ENCODE peak calls at places on chromosome 9, in seven cellular contexts. One of them, this sample, is unnamed.

GRCh38 chr9:32928145-32928763 is 73.2 kb downstream of the APTX start:
- DNase-seq in NCI-H1105: no peak
- DNase-seq in adrenal gland: no peak
- DNase-seq in stimulated activated naive CD8-positive, alpha-beta T cell treated with anti-CD3 and anti-CD28 coated beads, Interleukin-15, amount 100 ng/mL, for 72 hours: no peak
- DNase-seq in AG08395: no peak
- DNase-seq in effector CD4-positive, alpha-beta T cell: no peak
- DNase-seq in C1 segment of cervical spinal cord: no peak
- DNase-seq in this sample: no peak

GRCh38 chr9:88973281-88974045 is 17.8 kb upstream of the S1PR3 start:
- DNase-seq in stimulated activated naive CD8-positive, alpha-beta T cell treated with anti-CD3 and anti-CD28 coated beads, Interleukin-15, amount 100 ng/mL, for 72 hours: no peak
- DNase-seq in C1 segment of cervical spinal cord: no peak
- DNase-seq in adrenal gland: no peak
- DNase-seq in NCI-H1105: no peak
- DNase-seq in effector CD4-positive, alpha-beta T cell: no peak
- DNase-seq in AG08395: no peak
- DNase-seq in this sample: no peak

GRCh38 chr9:91954841-91955471 is 4.9 kb upstream of the ROR2 start:
- DNase-seq in C1 segment of cervical spinal cord: no peak
- DNase-seq in NCI-H1105: no peak
- DNase-seq in adrenal gland: peak; percentile 84
- DNase-seq in effector CD4-positive, alpha-beta T cell: no peak
- DNase-seq in AG08395: peak; percentile 73
- DNase-seq in stimulated activated naive CD8-positive, alpha-beta T cell treated with anti-CD3 and anti-CD28 coated beads, Interleukin-15, amount 100 ng/mL, for 72 hours: no peak
- DNase-seq in this sample: no peak

GRCh38 chr9:138052322-138052615 is 174.7 kb downstream of the CACNA1B start:
- DNase-seq in NCI-H1105: no peak
- DNase-seq in stimulated activated naive CD8-positive, alpha-beta T cell treated with anti-CD3 and anti-CD28 coated beads, Interleukin-15, amount 100 ng/mL, for 72 hours: no peak
- DNase-seq in C1 segment of cervical spinal cord: no peak
- DNase-seq in effector CD4-positive, alpha-beta T cell: no peak
- DNase-seq in AG08395: no peak
- DNase-seq in adrenal gland: no peak
- DNase-seq in this sample: no peak

GRCh38 chr9:133578524-133579230 is 30.5 kb downstream of the FAM163B start:
- DNase-seq in adrenal gland: no peak
- DNase-seq in stimulated activated naive CD8-positive, alpha-beta T cell treated with anti-CD3 and anti-CD28 coated beads, Interleukin-15, amount 100 ng/mL, for 72 hours: no peak
- DNase-seq in AG08395: no peak
- DNase-seq in NCI-H1105: no peak
- DNase-seq in C1 segment of cervical spinal cord: no peak
- DNase-seq in effector CD4-positive, alpha-beta T cell: no peak
- DNase-seq in this sample: peak; percentile 57

GRCh38 chr9:23717505-23717904 is 108.5 kb downstream of the ELAVL2 start:
- DNase-seq in C1 segment of cervical spinal cord: no peak
- DNase-seq in AG08395: no peak
- DNase-seq in NCI-H1105: no peak
- DNase-seq in stimulated activated naive CD8-positive, alpha-beta T cell treated with anti-CD3 and anti-CD28 coated beads, Interleukin-15, amount 100 ng/mL, for 72 hours: no peak
- DNase-seq in effector CD4-positive, alpha-beta T cell: no peak
- DNase-seq in adrenal gland: no peak
- DNase-seq in this sample: no peak

GRCh38 chr9:129436751-129437625 is 183.9 kb downstream of the C9orf50 start:
- DNase-seq in NCI-H1105: peak; percentile 35
- DNase-seq in stimulated activated naive CD8-positive, alpha-beta T cell treated with anti-CD3 and anti-CD28 coated beads, Interleukin-15, amount 100 ng/mL, for 72 hours: no peak
- DNase-seq in AG08395: peak; percentile 65
- DNase-seq in effector CD4-positive, alpha-beta T cell: peak; percentile 17
- DNase-seq in C1 segment of cervical spinal cord: no peak
- DNase-seq in adrenal gland: peak; percentile 91
- DNase-seq in this sample: peak; percentile 78

GRCh38 chr9:112065781-112066606 is 109.1 kb downstream of the SUSD1 start:
- DNase-seq in adrenal gland: peak; percentile 89
- DNase-seq in NCI-H1105: peak; percentile 13
- DNase-seq in stimulated activated naive CD8-positive, alpha-beta T cell treated with anti-CD3 and anti-CD28 coated beads, Interleukin-15, amount 100 ng/mL, for 72 hours: no peak
- DNase-seq in C1 segment of cervical spinal cord: no peak
- DNase-seq in effector CD4-positive, alpha-beta T cell: no peak
- DNase-seq in AG08395: no peak
- DNase-seq in this sample: peak; percentile 46

GRCh38 chr9:33025572-33026347 is 687 bp downstream of the DNAJA1 start:
- DNase-seq in adrenal gland: peak; percentile 80
- DNase-seq in effector CD4-positive, alpha-beta T cell: peak; percentile 67
- DNase-seq in AG08395: peak; percentile 45
- DNase-seq in C1 segment of cervical spinal cord: peak; percentile 81
- DNase-seq in NCI-H1105: peak; percentile 74
- DNase-seq in stimulated activated naive CD8-positive, alpha-beta T cell treated with anti-CD3 and anti-CD28 coated beads, Interleukin-15, amount 100 ng/mL, for 72 hours: peak; percentile 89
- DNase-seq in this sample: peak; percentile 68

GRCh38 chr9:21434202-21435014 is 5.8 kb upstream of the IFNA1 start:
- DNase-seq in adrenal gland: peak; percentile 72
- DNase-seq in AG08395: peak; percentile 58
- DNase-seq in stimulated activated naive CD8-positive, alpha-beta T cell treated with anti-CD3 and anti-CD28 coated beads, Interleukin-15, amount 100 ng/mL, for 72 hours: no peak
- DNase-seq in NCI-H1105: peak; percentile 15
- DNase-seq in C1 segment of cervical spinal cord: peak; percentile 12
- DNase-seq in effector CD4-positive, alpha-beta T cell: peak; percentile 28
- DNase-seq in this sample: peak; percentile 20

GRCh38 chr9:88820055-88820454 is 171.2 kb upstream of the S1PR3 start:
- DNase-seq in NCI-H1105: no peak
- DNase-seq in effector CD4-positive, alpha-beta T cell: no peak
- DNase-seq in stimulated activated naive CD8-positive, alpha-beta T cell treated with anti-CD3 and anti-CD28 coated beads, Interleukin-15, amount 100 ng/mL, for 72 hours: no peak
- DNase-seq in C1 segment of cervical spinal cord: no peak
- DNase-seq in adrenal gland: no peak
- DNase-seq in AG08395: no peak
- DNase-seq in this sample: no peak

GRCh38 chr9:31304576-31304975 is 1079.9 kb upstream of the ACO1 start:
- DNase-seq in C1 segment of cervical spinal cord: no peak
- DNase-seq in AG08395: no peak
- DNase-seq in NCI-H1105: no peak
- DNase-seq in stimulated activated naive CD8-positive, alpha-beta T cell treated with anti-CD3 and anti-CD28 coated beads, Interleukin-15, amount 100 ng/mL, for 72 hours: no peak
- DNase-seq in effector CD4-positive, alpha-beta T cell: no peak
- DNase-seq in adrenal gland: no peak
- DNase-seq in this sample: no peak

GRCh38 chr9:36136277-36136893 is at the start of gene GLIPR2:
- DNase-seq in NCI-H1105: peak; percentile 54
- DNase-seq in AG08395: peak; percentile 92
- DNase-seq in adrenal gland: peak; percentile 78
- DNase-seq in C1 segment of cervical spinal cord: peak; percentile 39
- DNase-seq in stimulated activated naive CD8-positive, alpha-beta T cell treated with anti-CD3 and anti-CD28 coated beads, Interleukin-15, amount 100 ng/mL, for 72 hours: peak; percentile 77
- DNase-seq in effector CD4-positive, alpha-beta T cell: peak; percentile 72
- DNase-seq in this sample: peak; percentile 62

GRCh38 chr9:13274901-13275641 is 4.4 kb downstream of the MPDZ start:
- DNase-seq in C1 segment of cervical spinal cord: no peak
- DNase-seq in AG08395: peak; percentile 57
- DNase-seq in effector CD4-positive, alpha-beta T cell: no peak
- DNase-seq in NCI-H1105: no peak
- DNase-seq in adrenal gland: no peak
- DNase-seq in stimulated activated naive CD8-positive, alpha-beta T cell treated with anti-CD3 and anti-CD28 coated beads, Interleukin-15, amount 100 ng/mL, for 72 hours: no peak
- DNase-seq in this sample: no peak